ENCODE peak calls at places on chromosomes 2 and 18, in four cellular contexts. E is HepG2, U is H1, Q is K562. F is an unnamed sample.

GRCh38 chr2:102603904-102604303 is 15.4 kb upstream of the SLC9A2 start:
- DNase-seq in E (no peak), Q (no peak), U (no peak), F (no peak)

GRCh38 chr2:72837171-72837570 is 11.3 kb upstream of the EXOC6B start:
- DNase-seq in Q (no peak), U (no peak), E (no peak), F (no peak)

GRCh38 chr2:74086001-74086400 is 61.7 kb downstream of the BOLA3 start:
- DNase-seq in Q (no peak), U (no peak), E (no peak), F (no peak)

GRCh38 chr2:219056896-219057708 is 3.6 kb downstream of the IHH start:
- DNase-seq in U (peak), E (no peak), Q (no peak), F (no peak)

GRCh38 chr18:3660719-3661118 is 210.7 kb downstream of the TGIF1 start:
- DNase-seq in U (no peak), Q (no peak), E (no peak), F (no peak)

GRCh38 chr2:50746526-50746925 is 285.4 kb downstream of the NRXN1 start:
- DNase-seq in U (peak), E (peak), Q (peak), F (no peak)

GRCh38 chr2:165147201-165148045 is 56.4 kb downstream of the SCN3A start:
- DNase-seq in E (no peak), U (no peak), Q (no peak), F (no peak)

GRCh38 chr2:129233751-129234406 is 745.6 kb upstream of the RAB6C start:
- DNase-seq in Q (no peak), U (no peak), E (no peak), F (no peak)

GRCh38 chr18:57426187-57426586 is 9.0 kb upstream of the ONECUT2 start:
- DNase-seq in E (no peak), U (no peak), Q (no peak), F (no peak)

GRCh38 chr2:9234680-9235387 is 28.2 kb downstream of the ASAP2 start:
- DNase-seq in U (no peak), E (peak), Q (peak), F (no peak)

GRCh38 chr2:67260348-67261277 is 136.5 kb upstream of the ETAA1 start:
- DNase-seq in E (no peak), Q (no peak), U (no peak), F (no peak)

GRCh38 chr2:205352593-205352992 is 329.7 kb upstream of the NRP2 start:
- DNase-seq in E (no peak), U (no peak), Q (no peak), F (no peak)

GRCh38 chr2:180196419-180196977 is 189.4 kb upstream of the CWC22 start:
- DNase-seq in E (no peak), Q (no peak), U (no peak), F (no peak)

GRCh38 chr2:132979339-132980093 is 309.5 kb upstream of the LYPD1 start:
- DNase-seq in E (no peak), Q (no peak), U (no peak), F (no peak)

GRCh38 chr2:3121601-3122000 is 256.0 kb downstream of the EIPR1 start:
- DNase-seq in U (no peak), Q (no peak), E (no peak), F (no peak)

GRCh38 chr18:31402026-31402373 is 25.4 kb downstream of the DSG4 start:
- DNase-seq in E (peak), U (no peak), Q (no peak), F (no peak)

GRCh38 chr18:58373486-58373885 is 255.4 kb downstream of the ALPK2 start:
- DNase-seq in U (no peak), E (no peak), Q (no peak), F (no peak)

GRCh38 chr2:119430023-119430498 is 1.6 kb upstream of the TMEM37 start:
- DNase-seq in E (no peak), Q (no peak), U (no peak), F (no peak)

GRCh38 chr2:120683081-120683480 is 52.6 kb upstream of the GLI2 start:
- DNase-seq in E (no peak), Q (no peak), U (no peak), F (no peak)

GRCh38 chr2:120685403-120686297 is 50.0 kb upstream of the GLI2 start:
- DNase-seq in Q (no peak), U (no peak), E (no peak), F (no peak)

GRCh38 chr2:120684225-120684624 is 51.4 kb upstream of the GLI2 start:
- DNase-seq in E (no peak), Q (no peak), U (no peak), F (no peak)

GRCh38 chr2:120683701-120684100 is 52.0 kb upstream of the GLI2 start:
- DNase-seq in E (no peak), Q (no peak), U (no peak), F (no peak)

GRCh38 chr2:120684691-120685402 is 50.8 kb upstream of the GLI2 start:
- DNase-seq in E (no peak), U (no peak), Q (no peak), F (no peak)
- TF ChIP-seq HDAC6 in E (no peak), U (no peak), Q (no peak), F (no peak)

GRCh38 chr2:117712686-117713085 is 101.8 kb upstream of the DDX18 start:
- DNase-seq in U (no peak), Q (no peak), E (no peak), F (no peak)
- TF ChIP-seq HDAC6 in U (no peak), Q (no peak), E (no peak), F (no peak)

DNA sequence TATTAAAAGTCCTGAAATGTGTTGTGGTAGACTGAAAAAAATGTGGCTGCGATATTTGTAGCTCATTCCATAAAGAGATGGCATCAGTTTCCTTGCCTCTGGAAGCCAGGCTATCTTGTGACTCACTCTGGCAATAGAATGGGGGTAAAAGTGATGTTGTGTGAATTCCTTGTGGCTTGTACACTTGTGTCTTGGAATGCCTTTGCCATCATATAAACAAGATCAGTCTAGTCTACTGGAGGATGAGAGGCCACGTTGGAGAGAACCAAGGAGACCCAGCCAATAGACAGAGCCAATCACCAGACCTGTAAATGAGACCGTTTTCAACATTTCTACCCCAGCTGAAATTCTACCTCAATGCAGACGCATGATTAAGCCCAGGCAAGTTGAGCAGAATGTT is 254.1 kb downstream of the TRIB2 start:
- DNase-seq in U (no peak), Q (no peak), E (no peak), F (no peak)
- TF ChIP-seq HDAC6 in U (no peak), Q (no peak), E (no peak), F (no peak)

DNA sequence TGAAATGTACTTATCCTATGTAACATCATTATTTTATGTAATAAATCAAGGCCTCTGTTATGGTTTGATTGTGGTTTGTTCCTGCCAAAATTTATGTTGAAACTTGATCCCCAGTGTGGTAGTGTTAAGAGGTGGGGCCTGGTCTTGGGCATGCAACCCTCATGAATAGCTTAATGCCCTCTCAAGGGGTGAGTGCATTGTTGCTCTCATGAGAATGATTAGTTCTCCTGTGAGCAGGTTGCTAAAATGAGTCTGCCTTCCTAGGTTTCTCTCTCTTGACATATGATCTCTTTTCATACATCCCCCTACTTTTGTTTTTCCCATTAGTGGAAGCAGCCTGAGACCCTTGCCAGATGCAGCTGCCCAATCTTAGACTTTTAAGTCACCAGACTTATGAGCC is 915.5 kb downstream of the TSN start:
- DNase-seq in Q (no peak), U (no peak), E (no peak), F (no peak)
- TF ChIP-seq HDAC6 in Q (no peak), U (no peak), E (no peak), F (no peak)

GRCh38 chr2:239286901-239287300 is 113.9 kb downstream of the HDAC4 start:
- DNase-seq in U (no peak), Q (no peak), E (no peak), F (no peak)

GRCh38 chr2:239283961-239284801 is 116.6 kb downstream of the HDAC4 start:
- DNase-seq in Q (no peak), E (no peak), U (peak), F (no peak)

GRCh38 chr2:239285071-239285931 is 115.5 kb downstream of the HDAC4 start:
- DNase-seq in Q (peak), E (peak), U (no peak), F (no peak)

GRCh38 chr2:239287461-239287860 is 113.4 kb downstream of the HDAC4 start:
- DNase-seq in U (no peak), Q (no peak), E (no peak), F (no peak)

DNA sequence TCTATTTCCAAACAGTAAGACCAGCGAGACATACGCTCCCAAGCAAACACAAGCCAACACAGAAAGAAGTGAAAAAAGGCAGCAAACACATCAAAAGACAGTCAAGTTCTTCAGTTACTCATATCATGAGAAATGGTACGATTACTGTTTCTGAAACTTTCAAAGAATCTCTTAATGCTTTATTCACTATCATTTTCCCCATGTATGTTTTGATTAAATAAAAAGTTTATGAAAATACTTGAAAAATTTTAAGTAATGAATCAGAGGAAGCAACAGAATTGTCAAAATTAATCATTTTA is 114.9 kb downstream of the HDAC4 start:
- DNase-seq in Q (no peak), E (no peak), U (no peak), F (no peak)
- TF ChIP-seq HDAC6 in Q (no peak), E (no peak), U (no peak), F (no peak)

GRCh38 chr2:185967335-185967734 is 228.7 kb downstream of the FSIP2 start:
- DNase-seq in Q (no peak), U (no peak), E (no peak), F (no peak)

DNA sequence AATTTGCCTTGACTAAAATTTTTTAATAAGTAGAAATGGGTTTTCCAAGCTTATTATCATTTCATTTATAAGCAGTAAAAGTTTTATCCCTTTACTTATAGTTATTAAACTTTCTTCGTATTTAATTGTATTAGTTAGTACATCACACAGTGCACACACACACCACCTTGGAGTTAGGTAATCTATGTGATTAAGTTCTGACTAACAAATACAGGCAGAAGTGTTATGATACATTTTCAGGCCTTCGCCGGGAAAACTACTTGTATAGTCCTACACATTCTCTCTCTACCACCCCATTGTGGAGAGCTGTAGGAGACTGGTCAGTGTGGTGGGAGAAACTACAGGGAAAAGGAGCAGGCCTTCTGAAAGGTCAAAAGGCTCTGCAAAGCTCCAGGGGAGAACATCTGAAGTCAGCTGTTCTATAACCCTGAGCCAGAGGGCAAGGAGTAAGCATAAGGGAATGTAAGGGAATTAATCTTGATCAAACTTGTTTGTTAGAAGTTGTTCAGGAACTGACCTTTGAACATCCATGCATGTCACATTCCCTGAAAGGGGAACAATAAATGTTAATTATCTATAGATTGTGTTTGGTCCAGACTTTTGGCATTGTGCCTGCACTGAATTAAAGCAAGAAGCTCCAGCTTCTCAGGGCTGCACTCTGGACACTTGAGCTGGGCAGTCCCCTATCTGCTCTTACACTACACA is 231.7 kb downstream of the FSIP2 start:
- DNase-seq in E (peak), Q (no peak), U (no peak), F (no peak)
- TF ChIP-seq HDAC6 in E (no peak), Q (no peak), U (no peak), F (no peak)

DNA sequence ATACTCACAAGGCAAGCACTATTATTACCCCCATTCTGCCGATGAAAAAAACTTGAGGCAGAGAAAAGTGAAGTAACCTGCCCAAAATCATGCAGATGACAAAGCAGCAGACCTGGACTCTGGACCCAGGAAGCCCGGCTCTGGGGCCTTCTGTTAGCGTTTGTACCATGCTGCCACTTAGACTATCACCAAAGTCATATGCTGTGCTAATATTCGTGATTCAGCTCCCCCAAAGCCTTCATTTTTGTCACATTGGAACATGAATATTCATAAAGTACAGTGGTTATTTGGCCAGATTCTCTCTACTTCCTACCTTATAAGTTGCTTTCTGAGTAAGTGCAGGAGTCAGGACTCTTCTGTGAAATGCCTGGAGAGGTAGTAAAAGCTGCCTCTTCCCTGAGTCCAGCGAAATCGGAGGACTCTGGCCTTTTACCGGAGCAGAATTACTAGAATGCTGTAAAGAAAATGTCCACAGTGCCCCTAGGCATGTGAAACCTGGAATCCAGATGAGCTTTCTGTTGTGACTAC is 86.7 kb downstream of the FTCDNL1 start:
- DNase-seq in Q (no peak), U (no peak), E (peak), F (no peak)
- TF ChIP-seq HDAC6 in Q (no peak), U (no peak), E (no peak), F (no peak)

GRCh38 chr2:177064417-177064816 is 148.2 kb upstream of the HNRNPA3 start:
- DNase-seq in U (no peak), E (no peak), Q (no peak), F (no peak)
- TF ChIP-seq HDAC6 in U (no peak), E (no peak), Q (no peak), F (no peak)

DNA sequence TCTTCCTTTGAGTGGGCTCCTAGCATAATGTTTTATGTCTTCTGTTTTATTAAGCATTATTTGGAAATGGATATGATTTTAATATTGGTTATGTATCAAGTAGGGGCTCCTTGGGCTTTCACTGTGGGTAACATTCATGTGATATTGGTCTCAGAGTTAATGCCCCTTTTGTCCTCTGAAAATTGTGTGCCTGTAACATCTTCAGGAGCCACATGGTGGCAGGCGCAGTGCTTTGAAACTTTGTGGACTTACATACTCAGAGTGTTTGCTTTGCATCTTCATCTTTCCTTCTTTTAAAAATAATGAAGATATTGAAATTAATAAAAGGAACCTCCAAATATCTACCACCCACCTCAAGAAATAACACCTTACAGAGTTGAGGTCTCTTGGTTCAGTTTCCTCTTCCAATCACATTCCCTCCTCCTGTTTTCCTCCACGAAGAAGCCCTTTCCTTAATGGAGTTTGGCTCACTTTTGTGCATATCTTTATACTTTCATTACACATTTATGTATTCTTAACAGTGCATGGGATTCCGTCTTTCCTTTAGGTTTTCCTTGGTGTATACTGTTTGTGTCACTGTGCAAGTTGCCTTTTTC is 73.5 kb downstream of the LIMS1 start:
- DNase-seq in E (peak), U (no peak), Q (peak), F (no peak)
- TF ChIP-seq HDAC6 in E (no peak), U (no peak), Q (no peak), F (no peak)

F was measured in GM12878.